ENCODE peak calls at places on chromosomes 13 and 19, in five cellular contexts. J is CD8-positive, alpha-beta memory T cell; V is IMR-90; B is MV-4-11; Y is activated CD4-positive, alpha-beta T cell treated with anti-CD3 and anti-CD28 coated beads, Interleukin-2, amount 50 U/mL, for 48 hours. X is an unnamed sample.

GRCh38 chr13:110361365-110361911 is 54.4 kb downstream of the COL4A2 start:
- DNase-seq in J (no peak), V (peak), B (no peak), Y (no peak), X (no peak)

GRCh38 chr13:27279506-27279905 is 8.9 kb downstream of the RASL11A start:
- DNase-seq in J (no peak), V (no peak), B (no peak), Y (no peak), X (no peak)

GRCh38 chr13:51303063-51303552 is 36.4 kb upstream of the SERPINE3 start:
- DNase-seq in J (no peak), V (no peak), B (no peak), Y (no peak), X (no peak)

GRCh38 chr13:60759499-60759898 is 362.5 kb downstream of the TDRD3 start:
- DNase-seq in J (no peak), V (no peak), B (no peak), Y (no peak), X (no peak)

GRCh38 chr13:97352815-97353214 is 81.2 kb upstream of the RAP2A start:
- DNase-seq in J (no peak), V (no peak), B (no peak), Y (no peak), X (no peak)

GRCh38 chr19:996051-996838 is 4.0 kb upstream of the GRIN3B start:
- DNase-seq in J (peak), V (peak), B (peak), Y (peak), X (peak)

GRCh38 chr19:4758082-4758481 is 33.5 kb upstream of the FEM1A start:
- DNase-seq in J (no peak), V (no peak), B (no peak), Y (no peak), X (no peak)

GRCh38 chr19:2421581-2422306 is 5.6 kb downstream of the TIMM13 start:
- DNase-seq in J (no peak), V (no peak), B (no peak), Y (no peak), X (no peak)

GRCh38 chr19:47820410-47820809 is 1.3 kb upstream of the CRX start:
- DNase-seq in J (no peak), V (no peak), B (no peak), Y (no peak), X (no peak)

GRCh38 chr13:26785845-26786630 is 25.5 kb upstream of the GPR12 start:
- DNase-seq in J (peak), V (no peak), B (peak), Y (peak), X (no peak)